ENCODE peak calls at places on chromosome 14, in eight cellular contexts. C is colonic mucosa, U is mammary epithelial cell, O is glutamatergic neuron, N is RWPE2, S is IMR-90, L is AG09319, V is HL-60. H is an unnamed sample.

GRCh38 chr14:34460841-34461240 is 1.2 kb downstream of the SPTSSA start:
- DNase-seq in S (peak), N (no peak), O (no peak), C (no peak), L (no peak), V (no peak), U (no peak), H (no peak)

GRCh38 chr14:77707355-77707723 is 484 bp downstream of the ALKBH1 start:
- DNase-seq in S (peak), V (peak), U (peak), L (no peak), N (no peak), C (peak), O (no peak), H (no peak)

GRCh38 chr14:24362241-24362960 is 5.6 kb upstream of the NFATC4 start:
- DNase-seq in V (no peak), C (no peak), U (no peak), S (peak), L (no peak), N (no peak), O (no peak), H (no peak)

GRCh38 chr14:102668291-102668873 is 75.9 kb downstream of the RCOR1 start:
- DNase-seq in S (no peak), V (no peak), L (no peak), O (no peak), N (no peak), C (no peak), U (no peak), H (no peak)

GRCh38 chr14:103184046-103184445 is 60.8 kb downstream of the TNFAIP2 start:
- DNase-seq in O (no peak), S (no peak), L (no peak), U (no peak), V (no peak), N (no peak), C (no peak), H (no peak)

GRCh38 chr14:61342486-61342885 is 21.1 kb downstream of the PRKCH start:
- DNase-seq in C (no peak), O (no peak), N (no peak), U (no peak), S (no peak), V (no peak), L (no peak), H (no peak)

GRCh38 chr14:91392623-91393303 is 24.9 kb downstream of the CCDC88C start:
- DNase-seq in C (no peak), O (no peak), U (no peak), V (no peak), N (no peak), L (no peak), S (no peak), H (no peak)

GRCh38 chr14:84409435-84409834 is 1120.5 kb upstream of the FLRT2 start:
- DNase-seq in C (no peak), N (no peak), L (no peak), O (no peak), S (peak), U (no peak), V (no peak), H (no peak)

GRCh38 chr14:39247256-39247655 is 13.5 kb downstream of the MIA2 start:
- DNase-seq in V (no peak), S (peak), C (no peak), U (peak), N (no peak), O (no peak), L (no peak), H (no peak)

GRCh38 chr14:91577632-91578233 is 67.6 kb upstream of the PPP4R3A start:
- DNase-seq in U (no peak), S (no peak), O (no peak), N (no peak), L (no peak), V (no peak), C (no peak), H (no peak)

GRCh38 chr14:70816525-70816924 is 7.2 kb upstream of the MAP3K9 start:
- DNase-seq in N (no peak), V (no peak), O (no peak), L (no peak), C (no peak), S (no peak), U (no peak), H (no peak)

GRCh38 chr14:61296707-61297502 is 15.8 kb upstream of the TMEM30B start:
- DNase-seq in N (no peak), L (no peak), U (peak), S (peak), C (no peak), V (no peak), O (no peak), H (no peak)

GRCh38 chr14:74616507-74616906 is 4.5 kb upstream of the LTBP2 start:
- DNase-seq in S (peak), N (peak), V (no peak), C (no peak), U (peak), L (no peak), O (no peak), H (no peak)

GRCh38 chr14:68284333-68284732 is 464.8 kb downstream of the RAD51B start:
- DNase-seq in S (no peak), L (no peak), N (no peak), C (no peak), V (no peak), U (no peak), O (no peak), H (no peak)

GRCh38 chr14:69671365-69672050 is 60.1 kb downstream of the SUSD6 start:
- DNase-seq in C (no peak), L (no peak), S (no peak), V (no peak), O (no peak), U (no peak), N (no peak), H (no peak)

GRCh38 chr14:67187210-67187609 is 2.0 kb upstream of the GARIN2 start:
- DNase-seq in N (no peak), L (peak), V (no peak), O (no peak), C (no peak), S (peak), U (peak), H (no peak)

DNA sequence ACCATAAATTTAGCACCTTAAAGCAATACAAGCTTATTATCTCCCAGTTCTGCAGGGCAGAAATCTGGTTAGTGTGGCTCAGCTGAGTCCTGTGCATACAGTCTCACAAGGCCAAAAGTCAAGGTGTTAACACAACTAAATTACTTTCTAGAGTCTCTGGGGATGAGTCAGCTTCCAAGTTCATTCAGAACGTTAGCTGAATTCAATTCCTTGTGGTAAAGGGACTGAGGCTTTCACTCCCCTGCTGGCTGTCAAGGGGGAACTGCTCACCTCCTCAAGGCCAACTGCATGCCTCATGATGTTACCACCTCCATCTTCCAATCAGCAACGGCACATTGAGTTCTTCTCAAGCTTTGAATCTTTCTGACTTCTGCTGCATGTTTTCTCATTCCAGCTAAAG is 27.6 kb downstream of the EML5 start:
- DNase-seq in L (no peak), O (no peak), C (no peak), V (no peak), U (peak), N (no peak), S (peak), H (no peak)
- TF ChIP-seq CTCF in L (no peak), O (no peak), C (no peak), V (no peak), U (no peak), N (no peak), S (peak), H (no peak)

DNA sequence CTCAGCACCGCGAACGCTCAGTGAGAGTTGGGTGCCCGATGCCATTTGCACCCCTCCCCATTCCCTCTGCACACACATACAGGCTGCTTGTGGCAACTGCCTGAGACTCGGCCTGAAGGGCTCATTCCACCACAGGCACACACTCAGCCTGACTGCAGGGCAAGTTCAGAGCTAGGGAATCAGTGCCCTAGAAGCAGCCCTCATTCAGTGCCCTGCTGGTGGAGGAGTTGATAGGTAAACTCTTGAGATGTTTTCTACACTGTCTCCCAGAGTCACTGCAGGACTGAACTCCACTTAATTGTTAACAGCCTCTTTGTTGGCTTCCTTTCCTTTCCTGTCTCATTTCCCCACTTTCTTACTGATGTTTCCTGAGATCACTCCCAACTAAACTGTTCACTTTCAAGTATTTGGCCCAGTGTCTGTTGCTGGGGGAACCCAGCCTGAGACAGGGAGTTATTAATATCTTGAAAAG is 16.9 kb downstream of the PPP1R36 start:
- DNase-seq in V (no peak), S (no peak), O (no peak), C (no peak), L (no peak), U (no peak), N (no peak), H (no peak)
- TF ChIP-seq CTCF in V (no peak), S (no peak), O (no peak), C (no peak), L (no peak), U (no peak), N (no peak), H (no peak)

GRCh38 chr14:93133476-93133875 is 17.8 kb upstream of the ITPK1 start:
- DNase-seq in L (peak), O (no peak), V (no peak), C (peak), S (peak), U (peak), N (no peak), H (no peak)

GRCh38 chr14:93136009-93136408 is 20.3 kb upstream of the ITPK1 start:
- DNase-seq in U (no peak), S (no peak), C (no peak), N (no peak), L (no peak), O (no peak), V (no peak), H (no peak)

GRCh38 chr14:93128785-93129459 is 13.2 kb upstream of the ITPK1 start:
- DNase-seq in U (no peak), L (no peak), V (no peak), O (no peak), C (no peak), N (no peak), S (no peak), H (no peak)

GRCh38 chr14:93135399-93135798 is 19.7 kb upstream of the ITPK1 start:
- DNase-seq in N (no peak), V (no peak), L (no peak), O (no peak), U (no peak), S (no peak), C (peak), H (no peak)

GRCh38 chr14:93132472-93133065 is 16.8 kb upstream of the ITPK1 start:
- DNase-seq in L (no peak), C (peak), V (no peak), S (peak), U (no peak), O (no peak), N (no peak), H (no peak)
- TF ChIP-seq CTCF in L (peak), C (peak), V (peak), S (peak), U (no peak), O (no peak), N (peak), H (peak)

GRCh38 chr14:58826845-58827686 is 189.3 kb downstream of the DACT1 start:
- DNase-seq in S (no peak), L (no peak), O (no peak), U (no peak), N (no peak), V (no peak), C (no peak), H (no peak)
- TF ChIP-seq CTCF in S (peak), L (no peak), O (peak), U (peak), N (peak), V (no peak), C (no peak), H (peak)

H was measured in nephron progenitor cell.